ENCODE peak calls at places on chromosome 2, in six cellular contexts. Z is HepG2, G is GM12892, V is K562, B is GM12878, H is H1. R is an unnamed sample.
A peak's percentile ranks its signal among the peaks of the same experiment; 100 is the strongest.

GRCh38 chr2:175036582-175037018 is 31.4 kb upstream of the CHN1 start:
- DNase-seq in Z (peak; percentile 60), G (no peak), V (peak; percentile 52), B (no peak), H (no peak), R (no peak)

GRCh38 chr2:143948710-143949109 is 571.2 kb downstream of the ZEB2 start:
- DNase-seq in Z (no peak), G (no peak), V (no peak), B (no peak), H (no peak), R (no peak)

GRCh38 chr2:110716959-110717645 is 15.3 kb upstream of the ACOXL start:
- DNase-seq in Z (no peak), G (no peak), V (no peak), B (no peak), H (no peak), R (no peak)

GRCh38 chr2:186129767-186130581 is 356.1 kb upstream of the ZC3H15 start:
- DNase-seq in Z (peak; percentile 75), G (no peak), V (no peak), B (no peak), H (no peak), R (no peak)

GRCh38 chr2:11985817-11986566 is 239.6 kb downstream of the LPIN1 start:
- DNase-seq in Z (no peak), G (no peak), V (no peak), B (no peak), H (no peak), R (no peak)

GRCh38 chr2:190455358-190456095 is 47.4 kb downstream of the MFSD6 start:
- DNase-seq in Z (no peak), G (no peak), V (no peak), B (no peak), H (no peak), R (no peak)

GRCh38 chr2:1455466-1455865 is 42.2 kb downstream of the TPO start:
- DNase-seq in Z (no peak), G (no peak), V (no peak), B (no peak), H (no peak), R (no peak)

GRCh38 chr2:148812306-148812705 is 62.7 kb upstream of the KIF5C start:
- DNase-seq in Z (no peak), G (no peak), V (no peak), B (no peak), H (peak; percentile 39), R (no peak)

GRCh38 chr2:109369671-109370191 is 240.7 kb downstream of the SH3RF3 start:
- DNase-seq in Z (no peak), G (no peak), V (no peak), B (no peak), H (peak; percentile 33), R (no peak)

GRCh38 chr2:42980764-42981416 is 188.5 kb upstream of the HAAO start:
- DNase-seq in Z (no peak), G (no peak), V (no peak), B (no peak), H (no peak), R (no peak)
- TF ChIP-seq POLR2AphosphoS5 in Z (no peak), G (no peak), V (no peak), B (no peak), H (no peak), R (no peak)

GRCh38 chr2:219112651-219113338 is 47.8 kb downstream of the NHEJ1 start:
- DNase-seq in Z (no peak), G (no peak), V (no peak), B (no peak), H (no peak), R (no peak)
- TF ChIP-seq POLR2A in Z (no peak), G (no peak), V (no peak), B (no peak), H (no peak), R (no peak)

DNA sequence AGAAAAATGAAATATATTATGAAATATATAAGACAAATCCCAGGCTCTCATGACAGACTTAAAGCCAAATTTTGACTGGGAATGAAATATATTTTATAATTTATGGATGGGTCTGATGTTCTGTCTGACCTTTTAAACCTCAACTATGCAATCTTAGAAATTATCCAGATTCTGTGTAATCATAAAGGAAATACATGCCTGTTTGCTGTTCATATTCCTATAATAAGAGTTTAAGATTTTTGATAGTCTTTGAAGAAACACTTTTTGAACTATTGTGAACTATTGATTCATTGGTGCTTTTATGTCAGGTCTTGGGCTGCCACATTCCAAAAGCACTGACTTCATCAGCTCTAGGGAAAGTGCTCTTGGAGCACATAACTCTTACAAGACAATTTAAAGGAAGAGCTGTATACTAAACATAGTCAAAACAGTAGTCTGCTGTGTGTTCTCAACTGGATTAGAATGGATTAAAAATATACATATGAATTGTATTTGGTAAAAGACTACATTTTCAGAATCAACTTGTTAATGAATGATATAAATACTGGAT is 64.2 kb downstream of the CCDC150 start:
- DNase-seq in Z (no peak), G (no peak), V (no peak), B (no peak), H (no peak), R (no peak)
- TF ChIP-seq TAF1 in Z (no peak), G (no peak), V (no peak), B (no peak), H (no peak), R (no peak)

GRCh38 chr2:126372406-126372805 is 283.6 kb upstream of the GYPC start:
- DNase-seq in Z (no peak), G (no peak), V (no peak), B (no peak), H (no peak), R (no peak)
- TF ChIP-seq POLR2AphosphoS5 in Z (no peak), G (no peak), V (no peak), B (no peak), H (no peak), R (no peak)

DNA sequence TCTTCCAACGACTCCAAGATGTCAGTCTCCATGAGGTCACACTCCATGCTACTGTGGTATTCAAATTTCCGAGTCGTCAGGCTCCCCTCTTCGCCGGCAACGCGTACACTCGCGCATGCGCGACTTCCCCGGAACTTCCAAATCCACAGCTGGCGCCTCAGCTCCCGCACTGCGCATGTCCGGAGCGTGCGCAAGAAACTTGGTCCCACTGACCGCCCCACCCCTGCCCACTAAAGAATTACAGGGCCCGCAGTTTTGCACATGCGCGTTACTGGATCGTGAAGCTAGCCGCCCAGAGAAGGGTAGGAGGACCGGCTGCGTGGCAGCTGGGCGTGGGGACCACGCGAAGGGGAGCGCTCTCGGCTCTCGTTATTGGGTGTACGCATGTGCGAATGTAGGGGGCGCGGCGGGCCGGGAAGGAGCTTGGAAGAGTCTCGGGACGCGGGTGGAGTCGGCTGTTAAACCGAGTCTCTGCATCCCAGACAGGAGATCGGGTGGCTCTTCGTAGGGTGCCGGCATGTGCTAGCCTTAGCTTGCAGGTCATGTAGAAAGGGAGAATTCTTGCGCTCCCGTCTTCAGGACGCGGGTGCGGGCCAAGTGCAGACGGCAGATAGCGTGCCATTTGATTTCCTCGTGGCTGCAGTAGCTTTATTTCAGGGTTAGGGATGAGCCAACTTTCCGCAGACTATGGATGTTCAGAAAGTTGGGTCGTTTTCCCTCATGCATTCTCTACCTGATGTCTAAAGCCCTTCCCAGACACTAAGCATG is at the start of gene FAM98A:
- DNase-seq in Z (peak; percentile 99), G (peak; percentile 74), V (peak; percentile 98), B (peak; percentile 96), H (peak; percentile 96), R (peak; percentile 74)
- TF ChIP-seq POLR2A in Z (peak; percentile 87), G (peak; percentile 69), V (peak; percentile 75), B (peak; percentile 75), H (no peak), R (peak; percentile 79)

R was measured in GM12891.